ENCODE peak calls at places on chromosomes 13 and 19, in five cellular contexts. V is NCI-H524, W is body of pancreas, X is T follicular helper cell, E is fibroblast of lung. A is an unnamed sample.

GRCh38 chr19:13844130-13844631 is 32.8 kb upstream of the NANOS3 start:
- DNase-seq in V (no peak), W (no peak), X (no peak), E (no peak), A (no peak)

GRCh38 chr19:30799854-30800755 is 427.9 kb downstream of the ZNF536 start:
- DNase-seq in V (no peak), W (peak; percentile 33), X (peak; percentile 1), E (no peak), A (peak; percentile 92)

GRCh38 chr19:16520986-16521624 is 21.1 kb downstream of the CHERP start:
- DNase-seq in V (no peak), W (no peak), X (no peak), E (no peak), A (no peak)

GRCh38 chr13:74136089-74136658 is 2.0 kb upstream of the KLF12 start:
- DNase-seq in V (no peak), W (no peak), X (no peak), E (peak; percentile 68), A (peak; percentile 19)

GRCh38 chr13:74570834-74571233 is 436.6 kb upstream of the KLF12 start:
- DNase-seq in V (no peak), W (no peak), X (no peak), E (peak; percentile 32), A (no peak)

GRCh38 chr13:100958859-100959258 is 284.3 kb upstream of the TMTC4 start:
- DNase-seq in V (no peak), W (no peak), X (no peak), E (no peak), A (no peak)

GRCh38 chr19:50266896-50267295 is 62.3 kb downstream of the KCNC3 start:
- DNase-seq in V (no peak), W (no peak), X (no peak), E (no peak), A (no peak)

GRCh38 chr13:28794370-28794769 is 25.8 kb upstream of the MTUS2 start:
- DNase-seq in V (no peak), W (no peak), X (no peak), E (no peak), A (no peak)

GRCh38 chr13:108034909-108035308 is 180.4 kb downstream of the LIG4 start:
- DNase-seq in V (no peak), W (no peak), X (no peak), E (no peak), A (no peak)

GRCh38 chr13:111298214-111298975 is 22.0 kb upstream of the TEX29 start:
- DNase-seq in V (no peak), W (no peak), X (no peak), E (no peak), A (peak; percentile 73)

GRCh38 chr13:75326173-75327131 is 155.5 kb downstream of the TBC1D4 start:
- DNase-seq in V (no peak), W (no peak), X (peak; percentile 38), E (peak; percentile 60), A (peak; percentile 39)

GRCh38 chr19:35216833-35217707 is 11.5 kb downstream of the FAM187B start:
- DNase-seq in V (no peak), W (peak; percentile 73), X (no peak), E (no peak), A (no peak)